ENCODE peak calls at places on chromosome 11, in ten cellular contexts. I is colonic mucosa, B is AG10803, W is lower leg skin, Y is choroid plexus epithelial cell, R is cardiac muscle cell, V is thoracic aorta, F is fibroblast of mammary gland, D is cardiac fibroblast, T is GM12865. U is an unnamed sample.
A peak's percentile ranks its signal among the peaks of the same experiment; 100 is the strongest.

GRCh38 chr11:77174559-77174958 is 46.5 kb downstream of the MYO7A start:
- DNase-seq in I (no peak), B (no peak), W (no peak), Y (no peak), R (no peak), V (no peak), F (no peak), D (no peak), T (no peak), U (no peak)

GRCh38 chr11:102177974-102178631 is 67.9 kb downstream of the YAP1 start:
- DNase-seq in I (no peak), B (peak; percentile 87), W (no peak), Y (peak; percentile 95), R (no peak), V (no peak), F (peak; percentile 94), D (peak; percentile 95), T (no peak), U (no peak)

GRCh38 chr11:134332189-134332631 is 422 bp downstream of the GLB1L2 start:
- DNase-seq in I (peak; percentile 52), B (no peak), W (peak; percentile 81), Y (no peak), R (peak; percentile 28), V (no peak), F (no peak), D (no peak), T (no peak), U (no peak)

GRCh38 chr11:2885017-2885675 is 429 bp downstream of the CDKN1C start:
- DNase-seq in I (peak; percentile 65), B (peak; percentile 49), W (no peak), Y (peak; percentile 64), R (peak; percentile 79), V (no peak), F (peak; percentile 16), D (peak; percentile 25), T (no peak), U (no peak)

GRCh38 chr11:27354359-27354965 is 8.6 kb downstream of the CCDC34 start:
- DNase-seq in I (no peak), B (no peak), W (no peak), Y (no peak), R (no peak), V (no peak), F (no peak), D (no peak), T (no peak), U (no peak)

GRCh38 chr11:93054881-93055280 is 85.4 kb downstream of the MTNR1B start:
- DNase-seq in I (no peak), B (peak; percentile 90), W (no peak), Y (peak; percentile 99), R (no peak), V (no peak), F (peak; percentile 98), D (peak; percentile 95), T (peak; percentile 38), U (peak; percentile 6)

GRCh38 chr11:30818721-30819120 is 232.6 kb upstream of the MPPED2 start:
- DNase-seq in I (no peak), B (no peak), W (no peak), Y (no peak), R (no peak), V (no peak), F (no peak), D (no peak), T (no peak), U (no peak)

GRCh38 chr11:68403831-68404230 is 56.7 kb upstream of the PPP6R3 start:
- DNase-seq in I (no peak), B (no peak), W (no peak), Y (no peak), R (no peak), V (no peak), F (no peak), D (no peak), T (no peak), U (no peak)

GRCh38 chr11:101428918-101429317 is 154.9 kb downstream of the TRPC6 start:
- DNase-seq in I (no peak), B (peak; percentile 42), W (no peak), Y (peak; percentile 16), R (peak; percentile 24), V (no peak), F (peak; percentile 38), D (peak; percentile 56), T (peak; percentile 26), U (no peak)

DNA sequence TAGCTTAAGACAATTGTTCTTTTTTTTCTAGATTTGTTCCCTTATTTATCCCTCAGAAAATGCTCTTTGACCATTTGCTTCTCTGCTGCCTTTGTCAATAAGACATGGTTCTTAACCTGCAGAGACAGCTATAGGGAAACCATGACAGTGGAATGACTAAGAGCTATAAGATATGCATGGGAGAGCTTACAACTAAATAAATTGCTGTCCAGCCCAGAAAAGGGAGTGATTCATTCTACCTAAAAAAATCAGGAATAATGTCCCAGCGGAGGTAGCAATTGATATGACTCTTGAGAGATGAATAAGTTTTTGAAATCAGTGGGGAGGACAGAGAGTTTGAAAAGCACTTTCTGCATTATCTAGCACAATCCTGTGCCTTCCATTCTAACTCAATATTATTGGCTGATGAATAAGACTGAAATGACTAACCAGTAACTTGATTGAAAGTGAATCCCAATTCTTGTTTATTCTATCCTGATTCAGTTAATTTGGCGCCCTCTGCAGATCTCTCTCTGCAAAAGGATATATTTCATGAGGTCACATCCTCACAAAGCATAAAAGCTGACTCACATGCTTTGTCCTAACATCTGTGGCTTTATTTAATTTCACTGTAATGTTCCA is 680.5 kb upstream of the API5 start:
- DNase-seq in I (no peak), B (peak; percentile 4), W (no peak), Y (peak; percentile 2), R (peak; percentile 26), V (no peak), F (peak; percentile 16), D (peak; percentile 64), T (no peak), U (no peak)
- TF ChIP-seq CTCF in I (no peak), B (no peak), W (no peak), Y (no peak), R (peak; percentile 24), V (no peak), F (peak; percentile 12), D (peak; percentile 22), T (no peak), U (peak; percentile 16)

DNA sequence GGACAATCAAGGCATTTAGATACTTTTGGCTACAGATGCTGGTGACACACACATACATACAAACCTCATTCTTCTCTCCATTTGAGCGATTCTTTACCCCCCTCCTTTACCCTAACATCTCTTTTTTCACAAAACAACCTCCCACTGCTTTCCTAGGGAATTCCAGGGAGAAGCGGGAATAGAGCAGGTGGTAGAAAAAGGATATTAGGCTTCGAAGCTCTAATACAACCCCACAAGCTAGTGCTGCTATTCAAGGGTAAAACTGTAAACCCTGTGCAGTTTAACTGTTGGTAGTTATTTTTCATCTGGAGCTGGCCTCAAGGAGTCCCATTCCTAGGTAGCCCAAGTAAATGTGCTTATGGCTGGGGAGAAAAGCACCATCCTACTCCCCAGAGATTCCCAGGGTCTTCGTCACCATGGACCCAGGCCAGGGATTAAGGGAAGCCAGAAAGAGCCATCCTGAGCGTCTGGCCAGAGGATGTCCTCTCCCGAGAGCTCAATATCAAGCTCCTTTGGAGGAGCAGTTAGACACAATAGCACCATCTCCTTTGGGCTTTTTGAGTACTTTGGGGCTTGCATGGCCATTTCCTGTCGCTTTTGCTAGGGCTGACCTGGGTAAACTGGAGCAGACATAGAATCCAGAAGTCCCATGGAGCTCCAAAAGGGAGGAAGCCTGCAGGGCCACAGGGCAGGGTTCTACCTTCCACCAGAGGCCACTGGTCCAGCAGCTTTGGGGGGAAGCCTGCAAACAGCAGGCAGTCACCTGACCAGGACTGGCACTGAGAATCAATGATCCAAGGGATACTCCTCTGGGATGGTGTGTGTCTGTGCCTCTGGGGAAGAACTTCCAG is 3.1 kb downstream of the MAML2 start:
- DNase-seq in I (peak; percentile 43), B (peak; percentile 38), W (no peak), Y (no peak), R (no peak), V (no peak), F (peak; percentile 61), D (peak; percentile 68), T (peak; percentile 8), U (no peak)
- H3K4me3 ChIP-seq in I (peak overlapping the region; percentile 10), B (peak overlapping the region; percentile 63), W (no peak overlapping the region), Y (peak overlapping the region; percentile 83), R (no peak overlapping the region), V (peak overlapping the region; percentile 98), F (peak overlapping the region; percentile 96), D (peak overlapping the region; percentile 65), T (peak overlapping the region; percentile 57), U (peak overlapping the region; percentile 85)

GRCh38 chr11:36153581-36153980 is 135.6 kb downstream of the COMMD9 start:
- DNase-seq in I (no peak), B (no peak), W (no peak), Y (peak; percentile 32), R (no peak), V (no peak), F (no peak), D (no peak), T (no peak), U (no peak)
- TF ChIP-seq CTCF in I (no peak), B (peak; percentile 4), W (no peak), Y (no peak), R (no peak), V (no peak), F (no peak), D (no peak), T (no peak), U (no peak)

GRCh38 chr11:117815262-117815803 is 9.2 kb downstream of the FXYD2 start:
- DNase-seq in I (no peak), B (no peak), W (no peak), Y (no peak), R (no peak), V (no peak), F (no peak), D (no peak), T (peak; percentile 94), U (peak; percentile 84)

GRCh38 chr11:117814204-117814765 is 10.3 kb downstream of the FXYD2 start:
- DNase-seq in I (no peak), B (no peak), W (no peak), Y (no peak), R (no peak), V (no peak), F (no peak), D (no peak), T (no peak), U (no peak)

GRCh38 chr11:117816846-117817212 is 7.7 kb downstream of the FXYD2 start:
- DNase-seq in I (no peak), B (no peak), W (no peak), Y (no peak), R (no peak), V (no peak), F (no peak), D (no peak), T (peak; percentile 64), U (peak; percentile 66)

GRCh38 chr11:117816151-117816741 is 8.3 kb downstream of the FXYD2 start:
- DNase-seq in I (no peak), B (peak; percentile 56), W (no peak), Y (no peak), R (peak; percentile 64), V (no peak), F (peak; percentile 58), D (peak; percentile 48), T (peak; percentile 37), U (peak; percentile 55)

DNA sequence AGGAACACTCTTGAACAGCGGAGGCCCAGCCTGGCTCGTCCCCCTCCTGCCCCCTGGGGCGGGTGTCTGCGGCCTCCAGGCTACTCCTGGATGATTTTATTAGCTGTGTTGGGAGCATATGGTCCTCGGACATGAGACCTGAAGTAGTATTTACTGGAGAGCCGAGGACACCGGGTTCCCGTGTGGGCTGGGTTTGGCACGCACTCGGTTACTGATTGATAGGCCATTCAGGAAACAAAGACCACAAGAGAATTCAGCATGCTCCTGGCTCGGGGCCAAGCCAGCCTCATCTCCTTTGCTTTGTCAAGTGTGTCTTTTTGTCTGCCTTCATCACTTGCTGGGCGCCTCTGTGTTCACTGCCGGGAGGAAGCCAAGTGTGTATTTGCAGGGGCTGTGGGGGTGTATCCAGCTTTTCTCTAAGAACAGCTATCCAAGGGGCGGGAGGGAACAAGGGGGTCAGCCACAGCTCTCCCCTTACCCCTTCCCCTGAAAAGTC is 9.7 kb downstream of the FXYD2 start:
- DNase-seq in I (peak; percentile 90), B (no peak), W (peak; percentile 96), Y (peak; percentile 64), R (peak; percentile 66), V (no peak), F (no peak), D (no peak), T (peak; percentile 96), U (peak; percentile 87)
- H3K4me3 ChIP-seq in I (no peak overlapping the region), B (no peak overlapping the region), W (no peak overlapping the region), Y (no peak overlapping the region), R (no peak overlapping the region), V (no peak overlapping the region), F (no peak overlapping the region), D (no peak overlapping the region), T (peak overlapping the region; percentile 56), U (peak overlapping the region; percentile 47)

U was measured in GM06990.